ENCODE peak calls at places on chromosomes 4 and X, in six cellular contexts. One of them, this sample, is unnamed.

GRCh38 chr4:15805583-15806517 is 27.7 kb downstream of the CD38 start:
- DNase-seq in MM.1S: peak; percentile 74
- DNase-seq in left ventricle myocardium inferior: no peak
- DNase-seq in IMR-90: peak; percentile 63
- DNase-seq in astrocyte: peak; percentile 38
- DNase-seq in transverse colon: no peak
- DNase-seq in this sample: no peak

GRCh38 chrX:13223868-13224555 is 95.8 kb downstream of the ATXN3L start:
- DNase-seq in MM.1S: no peak
- DNase-seq in left ventricle myocardium inferior: no peak
- DNase-seq in IMR-90: peak; percentile 91
- DNase-seq in astrocyte: peak; percentile 92
- DNase-seq in transverse colon: no peak
- DNase-seq in this sample: peak; percentile 36

GRCh38 chrX:14354541-14354940 is 174.8 kb upstream of the GLRA2 start:
- DNase-seq in MM.1S: no peak
- DNase-seq in left ventricle myocardium inferior: no peak
- DNase-seq in IMR-90: peak; percentile 2
- DNase-seq in astrocyte: no peak
- DNase-seq in transverse colon: no peak
- DNase-seq in this sample: no peak

GRCh38 chr4:181566490-181566889 is 676.7 kb upstream of the TENM3 start:
- DNase-seq in MM.1S: no peak
- DNase-seq in left ventricle myocardium inferior: peak; percentile 19
- DNase-seq in IMR-90: peak; percentile 80
- DNase-seq in astrocyte: peak; percentile 94
- DNase-seq in transverse colon: no peak
- DNase-seq in this sample: no peak

GRCh38 chrX:93319604-93320003 is 353.8 kb downstream of the NAP1L3 start:
- DNase-seq in MM.1S: no peak
- DNase-seq in left ventricle myocardium inferior: no peak
- DNase-seq in IMR-90: no peak
- DNase-seq in astrocyte: no peak
- DNase-seq in transverse colon: no peak
- DNase-seq in this sample: no peak

GRCh38 chr4:57147335-57148060 is 37.3 kb upstream of the IGFBP7 start:
- DNase-seq in MM.1S: no peak
- DNase-seq in left ventricle myocardium inferior: no peak
- DNase-seq in IMR-90: peak; percentile 75
- DNase-seq in astrocyte: peak; percentile 96
- DNase-seq in transverse colon: no peak
- DNase-seq in this sample: no peak

GRCh38 chr4:33831667-33832066 is 2412.6 kb downstream of the ARAP2 start:
- DNase-seq in MM.1S: no peak
- DNase-seq in left ventricle myocardium inferior: no peak
- DNase-seq in IMR-90: peak; percentile 21
- DNase-seq in astrocyte: peak; percentile 71
- DNase-seq in transverse colon: no peak
- DNase-seq in this sample: no peak

GRCh38 chr4:129162450-129162849 is 66.5 kb downstream of the C4orf33 start:
- DNase-seq in MM.1S: no peak
- DNase-seq in left ventricle myocardium inferior: no peak
- DNase-seq in IMR-90: no peak
- DNase-seq in astrocyte: no peak
- DNase-seq in transverse colon: no peak
- DNase-seq in this sample: no peak

GRCh38 chrX:139936259-139936658 is 3.4 kb upstream of the ATP11C start:
- DNase-seq in MM.1S: no peak
- DNase-seq in left ventricle myocardium inferior: no peak
- DNase-seq in IMR-90: no peak
- DNase-seq in astrocyte: no peak
- DNase-seq in transverse colon: no peak
- DNase-seq in this sample: no peak

GRCh38 chrX:109600114-109600710 is 24.8 kb downstream of the KCNE5 start:
- DNase-seq in MM.1S: no peak
- DNase-seq in left ventricle myocardium inferior: peak; percentile 18
- DNase-seq in IMR-90: no peak
- DNase-seq in astrocyte: peak; percentile 23
- DNase-seq in transverse colon: no peak
- DNase-seq in this sample: peak; percentile 46

GRCh38 chr4:16626945-16627344 is 271.5 kb downstream of the LDB2 start:
- DNase-seq in MM.1S: no peak
- DNase-seq in left ventricle myocardium inferior: no peak
- DNase-seq in IMR-90: peak; percentile 98
- DNase-seq in astrocyte: peak; percentile 97
- DNase-seq in transverse colon: no peak
- DNase-seq in this sample: peak; percentile 78

GRCh38 chr4:170697845-170698244 is 608.1 kb upstream of the AADAT start:
- DNase-seq in MM.1S: peak; percentile 15
- DNase-seq in left ventricle myocardium inferior: no peak
- DNase-seq in IMR-90: no peak
- DNase-seq in astrocyte: no peak
- DNase-seq in transverse colon: no peak
- DNase-seq in this sample: no peak

GRCh38 chr4:169135776-169136175 is 125.7 kb upstream of the CBR4 start:
- DNase-seq in MM.1S: no peak
- DNase-seq in left ventricle myocardium inferior: no peak
- DNase-seq in IMR-90: no peak
- DNase-seq in astrocyte: no peak
- DNase-seq in transverse colon: no peak
- DNase-seq in this sample: no peak

GRCh38 chrX:124719060-124719459 is 372.7 kb downstream of the SH2D1A start:
- DNase-seq in MM.1S: no peak
- DNase-seq in left ventricle myocardium inferior: no peak
- DNase-seq in IMR-90: no peak
- DNase-seq in astrocyte: no peak
- DNase-seq in transverse colon: no peak
- DNase-seq in this sample: no peak

GRCh38 chr4:34731045-34731444 is 1513.3 kb downstream of the ARAP2 start:
- DNase-seq in MM.1S: no peak
- DNase-seq in left ventricle myocardium inferior: no peak
- DNase-seq in IMR-90: no peak
- DNase-seq in astrocyte: no peak
- DNase-seq in transverse colon: no peak
- DNase-seq in this sample: no peak

GRCh38 chr4:2258091-2259035 is 3.5 kb downstream of the MXD4 start:
- DNase-seq in MM.1S: no peak
- DNase-seq in left ventricle myocardium inferior: peak; percentile 14
- DNase-seq in IMR-90: no peak
- DNase-seq in astrocyte: no peak
- DNase-seq in transverse colon: peak; percentile 7
- DNase-seq in this sample: no peak

GRCh38 chr4:177547985-177548384 is 105.7 kb upstream of the AGA start:
- DNase-seq in MM.1S: no peak
- DNase-seq in left ventricle myocardium inferior: no peak
- DNase-seq in IMR-90: no peak
- DNase-seq in astrocyte: peak; percentile 3
- DNase-seq in transverse colon: no peak
- DNase-seq in this sample: no peak

GRCh38 chrX:48806088-48806487 is 4.2 kb downstream of the HDAC6 start:
- DNase-seq in MM.1S: no peak
- DNase-seq in left ventricle myocardium inferior: no peak
- DNase-seq in IMR-90: no peak
- DNase-seq in astrocyte: no peak
- DNase-seq in transverse colon: no peak
- DNase-seq in this sample: no peak

GRCh38 chr4:304987-305680 is at the start of gene ZNF732:
- DNase-seq in MM.1S: no peak
- DNase-seq in left ventricle myocardium inferior: peak; percentile 31
- DNase-seq in IMR-90: peak; percentile 19
- DNase-seq in astrocyte: peak; percentile 73
- DNase-seq in transverse colon: no peak
- DNase-seq in this sample: no peak

GRCh38 chrX:136538811-136539210 is 6.8 kb downstream of the VGLL1 start:
- DNase-seq in MM.1S: no peak
- DNase-seq in left ventricle myocardium inferior: no peak
- DNase-seq in IMR-90: no peak
- DNase-seq in astrocyte: no peak
- DNase-seq in transverse colon: no peak
- DNase-seq in this sample: no peak

GRCh38 chr4:176303938-176304337 is 15.8 kb upstream of the SPCS3 start:
- DNase-seq in MM.1S: no peak
- DNase-seq in left ventricle myocardium inferior: no peak
- DNase-seq in IMR-90: no peak
- DNase-seq in astrocyte: no peak
- DNase-seq in transverse colon: no peak
- DNase-seq in this sample: no peak

GRCh38 chrX:155819966-155820491 is 61.1 kb upstream of the VAMP7 start:
- DNase-seq in MM.1S: peak; percentile 66
- DNase-seq in left ventricle myocardium inferior: peak; percentile 46
- DNase-seq in IMR-90: peak; percentile 85
- DNase-seq in astrocyte: peak; percentile 75
- DNase-seq in transverse colon: peak; percentile 65
- DNase-seq in this sample: peak; percentile 31

GRCh38 chr4:99591757-99592156 is 17.1 kb downstream of the MTTP start:
- DNase-seq in MM.1S: no peak
- DNase-seq in left ventricle myocardium inferior: no peak
- DNase-seq in IMR-90: no peak
- DNase-seq in astrocyte: no peak
- DNase-seq in transverse colon: peak; percentile 12
- DNase-seq in this sample: no peak

GRCh38 chr4:40308528-40309122 is 26.5 kb upstream of the CHRNA9 start:
- DNase-seq in MM.1S: no peak
- DNase-seq in left ventricle myocardium inferior: no peak
- DNase-seq in IMR-90: no peak
- DNase-seq in astrocyte: no peak
- DNase-seq in transverse colon: no peak
- DNase-seq in this sample: no peak

GRCh38 chr4:40306203-40306602 is 28.9 kb upstream of the CHRNA9 start:
- DNase-seq in MM.1S: no peak
- DNase-seq in left ventricle myocardium inferior: no peak
- DNase-seq in IMR-90: no peak
- DNase-seq in astrocyte: no peak
- DNase-seq in transverse colon: no peak
- DNase-seq in this sample: no peak

GRCh38 chr4:40309250-40309774 is 25.8 kb upstream of the CHRNA9 start:
- DNase-seq in MM.1S: peak; percentile 89
- DNase-seq in left ventricle myocardium inferior: peak; percentile 84
- DNase-seq in IMR-90: peak; percentile 77
- DNase-seq in astrocyte: peak; percentile 45
- DNase-seq in transverse colon: peak; percentile 94
- DNase-seq in this sample: peak; percentile 64

GRCh38 chr4:40306991-40307390 is 28.1 kb upstream of the CHRNA9 start:
- DNase-seq in MM.1S: peak; percentile 50
- DNase-seq in left ventricle myocardium inferior: no peak
- DNase-seq in IMR-90: no peak
- DNase-seq in astrocyte: no peak
- DNase-seq in transverse colon: no peak
- DNase-seq in this sample: no peak

GRCh38 chr4:40307627-40308497 is 27.3 kb upstream of the CHRNA9 start:
- DNase-seq in MM.1S: peak; percentile 93
- DNase-seq in left ventricle myocardium inferior: peak; percentile 18
- DNase-seq in IMR-90: no peak
- DNase-seq in astrocyte: no peak
- DNase-seq in transverse colon: peak; percentile 65
- DNase-seq in this sample: no peak
- H3K4me3 ChIP-seq in MM.1S: peak overlapping the region; percentile 65
- H3K4me3 ChIP-seq in left ventricle myocardium inferior: no peak overlapping the region
- H3K4me3 ChIP-seq in IMR-90: no peak overlapping the region
- H3K4me3 ChIP-seq in astrocyte: no peak overlapping the region
- H3K4me3 ChIP-seq in transverse colon: no peak overlapping the region
- H3K4me3 ChIP-seq in this sample: no peak overlapping the region

GRCh38 chr4:3492741-3493719 is 29.9 kb downstream of the DOK7 start:
- DNase-seq in MM.1S: no peak
- DNase-seq in left ventricle myocardium inferior: no peak
- DNase-seq in IMR-90: peak; percentile 52
- DNase-seq in astrocyte: peak; percentile 9
- DNase-seq in transverse colon: no peak
- DNase-seq in this sample: no peak

GRCh38 chr4:3493720-3494492 is 30.8 kb downstream of the DOK7 start:
- DNase-seq in MM.1S: no peak
- DNase-seq in left ventricle myocardium inferior: no peak
- DNase-seq in IMR-90: no peak
- DNase-seq in astrocyte: no peak
- DNase-seq in transverse colon: no peak
- DNase-seq in this sample: no peak

GRCh38 chr4:3495341-3495975 is 32.4 kb downstream of the DOK7 start:
- DNase-seq in MM.1S: no peak
- DNase-seq in left ventricle myocardium inferior: no peak
- DNase-seq in IMR-90: no peak
- DNase-seq in astrocyte: no peak
- DNase-seq in transverse colon: no peak
- DNase-seq in this sample: no peak

GRCh38 chr4:3496021-3496420 is 32.9 kb downstream of the DOK7 start:
- DNase-seq in MM.1S: no peak
- DNase-seq in left ventricle myocardium inferior: no peak
- DNase-seq in IMR-90: no peak
- DNase-seq in astrocyte: no peak
- DNase-seq in transverse colon: no peak
- DNase-seq in this sample: no peak

DNA sequence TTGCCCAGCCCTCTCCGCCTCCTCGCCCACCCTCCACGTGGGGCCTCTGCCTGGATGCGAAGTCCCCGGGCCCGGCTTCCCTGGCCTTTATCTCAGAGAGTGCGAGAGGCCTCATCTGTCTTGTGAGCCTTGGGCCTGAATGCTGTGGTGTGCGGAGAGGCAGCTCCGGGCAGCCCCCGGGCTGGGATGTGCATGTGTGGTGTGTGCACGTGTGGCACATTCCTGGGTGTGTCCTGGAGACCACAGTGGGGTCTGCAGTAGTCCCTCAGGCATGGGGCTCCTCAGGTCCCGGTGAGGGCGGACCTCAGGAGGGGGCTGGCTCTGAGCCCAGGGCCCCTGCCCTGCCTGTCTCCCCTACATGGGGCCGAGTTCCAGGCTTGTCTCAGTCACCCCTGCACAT is 31.4 kb downstream of the DOK7 start:
- DNase-seq in MM.1S: no peak
- DNase-seq in left ventricle myocardium inferior: no peak
- DNase-seq in IMR-90: no peak
- DNase-seq in astrocyte: no peak
- DNase-seq in transverse colon: no peak
- DNase-seq in this sample: no peak
- H3K36me3 ChIP-seq in MM.1S: no peaks in the 10 kb centered on the region
- H3K36me3 ChIP-seq in left ventricle myocardium inferior: peaks cover 16% of the 10 kb centered on the region
- H3K36me3 ChIP-seq in IMR-90: peaks cover 2% of the 10 kb centered on the region
- H3K36me3 ChIP-seq in astrocyte: no peaks in the 10 kb centered on the region
- H3K36me3 ChIP-seq in transverse colon: no peaks in the 10 kb centered on the region
- H3K36me3 ChIP-seq in this sample: no peaks in the 10 kb centered on the region

GRCh38 chrX:55695227-55696018 is 22.1 kb upstream of the RRAGB start:
- DNase-seq in MM.1S: no peak
- DNase-seq in left ventricle myocardium inferior: no peak
- DNase-seq in IMR-90: no peak
- DNase-seq in astrocyte: no peak
- DNase-seq in transverse colon: no peak
- DNase-seq in this sample: no peak
- H3K9me3 ChIP-seq in MM.1S: no peaks in the 10 kb centered on the region
- H3K9me3 ChIP-seq in left ventricle myocardium inferior: peaks cover 3% of the 10 kb centered on the region
- H3K9me3 ChIP-seq in IMR-90: no peaks in the 10 kb centered on the region
- H3K9me3 ChIP-seq in astrocyte: no peaks in the 10 kb centered on the region
- H3K9me3 ChIP-seq in transverse colon: no peaks in the 10 kb centered on the region
- H3K9me3 ChIP-seq in this sample: no peaks in the 10 kb centered on the region

GRCh38 chr4:174999407-174999806 is 81.2 kb downstream of the ADAM29 start:
- DNase-seq in MM.1S: no peak
- DNase-seq in left ventricle myocardium inferior: no peak
- DNase-seq in IMR-90: no peak
- DNase-seq in astrocyte: peak; percentile 39
- DNase-seq in transverse colon: no peak
- DNase-seq in this sample: no peak

GRCh38 chr4:174993916-174994315 is 75.8 kb downstream of the ADAM29 start:
- DNase-seq in MM.1S: no peak
- DNase-seq in left ventricle myocardium inferior: no peak
- DNase-seq in IMR-90: no peak
- DNase-seq in astrocyte: no peak
- DNase-seq in transverse colon: no peak
- DNase-seq in this sample: no peak

GRCh38 chr4:174996079-174996478 is 77.9 kb downstream of the ADAM29 start:
- DNase-seq in MM.1S: no peak
- DNase-seq in left ventricle myocardium inferior: no peak
- DNase-seq in IMR-90: no peak
- DNase-seq in astrocyte: no peak
- DNase-seq in transverse colon: no peak
- DNase-seq in this sample: no peak
- H3K4me3 ChIP-seq in MM.1S: no peak overlapping the region
- H3K4me3 ChIP-seq in left ventricle myocardium inferior: no peak overlapping the region
- H3K4me3 ChIP-seq in IMR-90: no peak overlapping the region
- H3K4me3 ChIP-seq in astrocyte: no peak overlapping the region
- H3K4me3 ChIP-seq in transverse colon: no peak overlapping the region
- H3K4me3 ChIP-seq in this sample: no peak overlapping the region

This sample was measured in MG63.